ENCODE peak calls at places on chromosomes 5 and 9, in ten cellular contexts. One of them, this sample, is unnamed.

GRCh38 chr5:3411363-3411762 is 184.3 kb upstream of the IRX1 start:
- DNase-seq in NCI-H2029: no peak
- DNase-seq in EL: no peak
- DNase-seq in activated gamma-delta T cell treated with Interleukin-2 at 50 U/mL for 16 hours: no peak
- DNase-seq in spleen: no peak
- DNase-seq in ELF-1: no peak
- DNase-seq in NCI-H2081: no peak
- DNase-seq in skeletal muscle cell: no peak
- DNase-seq in GM03348: no peak
- DNase-seq in H54: no peak
- DNase-seq in this sample: no peak

GRCh38 chr9:109779711-109780452 is at the start of gene PALM2AKAP2:
- DNase-seq in NCI-H2029: peak
- DNase-seq in EL: peak
- DNase-seq in activated gamma-delta T cell treated with Interleukin-2 at 50 U/mL for 16 hours: no peak
- DNase-seq in spleen: no peak
- DNase-seq in ELF-1: peak
- DNase-seq in NCI-H2081: peak
- DNase-seq in skeletal muscle cell: no peak
- DNase-seq in GM03348: peak
- DNase-seq in H54: peak
- DNase-seq in this sample: peak

GRCh38 chr5:125316386-125316785 is 569.9 kb upstream of the ZNF608 start:
- DNase-seq in NCI-H2029: no peak
- DNase-seq in EL: no peak
- DNase-seq in activated gamma-delta T cell treated with Interleukin-2 at 50 U/mL for 16 hours: no peak
- DNase-seq in spleen: no peak
- DNase-seq in ELF-1: no peak
- DNase-seq in NCI-H2081: no peak
- DNase-seq in skeletal muscle cell: no peak
- DNase-seq in GM03348: peak
- DNase-seq in H54: no peak
- DNase-seq in this sample: no peak

GRCh38 chr9:27377811-27378345 is 80.9 kb upstream of the EQTN start:
- DNase-seq in NCI-H2029: no peak
- DNase-seq in EL: no peak
- DNase-seq in activated gamma-delta T cell treated with Interleukin-2 at 50 U/mL for 16 hours: no peak
- DNase-seq in spleen: no peak
- DNase-seq in ELF-1: no peak
- DNase-seq in NCI-H2081: no peak
- DNase-seq in skeletal muscle cell: no peak
- DNase-seq in GM03348: no peak
- DNase-seq in H54: no peak
- DNase-seq in this sample: no peak

GRCh38 chr9:36125062-36125855 is 11.3 kb upstream of the GLIPR2 start:
- DNase-seq in NCI-H2029: no peak
- DNase-seq in EL: no peak
- DNase-seq in activated gamma-delta T cell treated with Interleukin-2 at 50 U/mL for 16 hours: no peak
- DNase-seq in spleen: no peak
- DNase-seq in ELF-1: no peak
- DNase-seq in NCI-H2081: no peak
- DNase-seq in skeletal muscle cell: no peak
- DNase-seq in GM03348: no peak
- DNase-seq in H54: no peak
- DNase-seq in this sample: no peak

GRCh38 chr5:106127985-106128384 is 1542.8 kb downstream of the EFNA5 start:
- DNase-seq in NCI-H2029: no peak
- DNase-seq in EL: no peak
- DNase-seq in activated gamma-delta T cell treated with Interleukin-2 at 50 U/mL for 16 hours: no peak
- DNase-seq in spleen: no peak
- DNase-seq in ELF-1: no peak
- DNase-seq in NCI-H2081: no peak
- DNase-seq in skeletal muscle cell: no peak
- DNase-seq in GM03348: no peak
- DNase-seq in H54: no peak
- DNase-seq in this sample: no peak

GRCh38 chr9:137986268-137987099 is 108.9 kb downstream of the CACNA1B start:
- DNase-seq in NCI-H2029: no peak
- DNase-seq in EL: no peak
- DNase-seq in activated gamma-delta T cell treated with Interleukin-2 at 50 U/mL for 16 hours: no peak
- DNase-seq in spleen: peak
- DNase-seq in ELF-1: no peak
- DNase-seq in NCI-H2081: no peak
- DNase-seq in skeletal muscle cell: no peak
- DNase-seq in GM03348: no peak
- DNase-seq in H54: no peak
- DNase-seq in this sample: no peak

GRCh38 chr9:89786650-89787049 is 181.8 kb downstream of the GADD45G start:
- DNase-seq in NCI-H2029: no peak
- DNase-seq in EL: no peak
- DNase-seq in activated gamma-delta T cell treated with Interleukin-2 at 50 U/mL for 16 hours: no peak
- DNase-seq in spleen: no peak
- DNase-seq in ELF-1: no peak
- DNase-seq in NCI-H2081: no peak
- DNase-seq in skeletal muscle cell: no peak
- DNase-seq in GM03348: no peak
- DNase-seq in H54: no peak
- DNase-seq in this sample: no peak

GRCh38 chr9:96040591-96041461 is 165.3 kb downstream of the ERCC6L2 start:
- DNase-seq in NCI-H2029: peak
- DNase-seq in EL: no peak
- DNase-seq in activated gamma-delta T cell treated with Interleukin-2 at 50 U/mL for 16 hours: no peak
- DNase-seq in spleen: no peak
- DNase-seq in ELF-1: peak
- DNase-seq in NCI-H2081: peak
- DNase-seq in skeletal muscle cell: no peak
- DNase-seq in GM03348: no peak
- DNase-seq in H54: no peak
- DNase-seq in this sample: no peak

GRCh38 chr5:180142008-180142803 is 66.8 kb downstream of the RASGEF1C start:
- DNase-seq in NCI-H2029: no peak
- DNase-seq in EL: no peak
- DNase-seq in activated gamma-delta T cell treated with Interleukin-2 at 50 U/mL for 16 hours: no peak
- DNase-seq in spleen: no peak
- DNase-seq in ELF-1: no peak
- DNase-seq in NCI-H2081: no peak
- DNase-seq in skeletal muscle cell: no peak
- DNase-seq in GM03348: no peak
- DNase-seq in H54: no peak
- DNase-seq in this sample: no peak

GRCh38 chr5:133523013-133523658 is 89.2 kb downstream of the FSTL4 start:
- DNase-seq in NCI-H2029: no peak
- DNase-seq in EL: no peak
- DNase-seq in activated gamma-delta T cell treated with Interleukin-2 at 50 U/mL for 16 hours: no peak
- DNase-seq in spleen: no peak
- DNase-seq in ELF-1: no peak
- DNase-seq in NCI-H2081: no peak
- DNase-seq in skeletal muscle cell: no peak
- DNase-seq in GM03348: no peak
- DNase-seq in H54: no peak
- DNase-seq in this sample: no peak

GRCh38 chr5:84634256-84634655 is 249.6 kb upstream of the EDIL3 start:
- DNase-seq in NCI-H2029: no peak
- DNase-seq in EL: no peak
- DNase-seq in activated gamma-delta T cell treated with Interleukin-2 at 50 U/mL for 16 hours: no peak
- DNase-seq in spleen: peak
- DNase-seq in ELF-1: no peak
- DNase-seq in NCI-H2081: no peak
- DNase-seq in skeletal muscle cell: no peak
- DNase-seq in GM03348: no peak
- DNase-seq in H54: no peak
- DNase-seq in this sample: no peak

GRCh38 chr5:157651623-157652376 is 438 bp downstream of the SOX30 start:
- DNase-seq in NCI-H2029: peak
- DNase-seq in EL: peak
- DNase-seq in activated gamma-delta T cell treated with Interleukin-2 at 50 U/mL for 16 hours: peak
- DNase-seq in spleen: peak
- DNase-seq in ELF-1: peak
- DNase-seq in NCI-H2081: no peak
- DNase-seq in skeletal muscle cell: no peak
- DNase-seq in GM03348: peak
- DNase-seq in H54: no peak
- DNase-seq in this sample: peak

GRCh38 chr5:98941131-98941883 is 12.5 kb upstream of the CHD1 start:
- DNase-seq in NCI-H2029: no peak
- DNase-seq in EL: no peak
- DNase-seq in activated gamma-delta T cell treated with Interleukin-2 at 50 U/mL for 16 hours: no peak
- DNase-seq in spleen: no peak
- DNase-seq in ELF-1: no peak
- DNase-seq in NCI-H2081: no peak
- DNase-seq in skeletal muscle cell: no peak
- DNase-seq in GM03348: no peak
- DNase-seq in H54: no peak
- DNase-seq in this sample: no peak